ENCODE peak calls at places on chromosomes 1 and 21, in four cellular contexts. One of them, this sample, is unnamed.
A peak's percentile ranks its signal among the peaks of the same experiment; 100 is the strongest.

GRCh38 chr1:39917825-39918224 is 16.1 kb upstream of the MYCL start:
- DNase-seq in sigmoid colon: no peak
- DNase-seq in HCT116: no peak
- DNase-seq in H1: no peak
- DNase-seq in this sample: no peak

GRCh38 chr1:26373281-26373680 is 731 bp upstream of the ZNF683 start:
- DNase-seq in H1: no peak
- DNase-seq in sigmoid colon: no peak
- DNase-seq in HCT116: no peak
- DNase-seq in this sample: no peak

GRCh38 chr1:36231191-36231590 is 6.9 kb downstream of the THRAP3 start:
- DNase-seq in sigmoid colon: no peak
- DNase-seq in H1: no peak
- DNase-seq in HCT116: no peak
- DNase-seq in this sample: no peak

GRCh38 chr1:9257851-9258250 is 23.3 kb downstream of the H6PD start:
- DNase-seq in sigmoid colon: no peak
- DNase-seq in H1: no peak
- DNase-seq in HCT116: no peak
- DNase-seq in this sample: no peak

GRCh38 chr21:44603911-44604310 is 3.5 kb downstream of the KRTAP10-7 start:
- DNase-seq in H1: no peak
- DNase-seq in sigmoid colon: no peak
- DNase-seq in HCT116: no peak
- DNase-seq in this sample: no peak

GRCh38 chr1:212712451-212713303 is 13.0 kb upstream of the BATF3 start:
- DNase-seq in H1: no peak
- DNase-seq in sigmoid colon: no peak
- DNase-seq in HCT116: no peak
- DNase-seq in this sample: no peak

GRCh38 chr1:1215266-1215676 is 1.3 kb upstream of the TNFRSF4 start:
- DNase-seq in sigmoid colon: no peak
- DNase-seq in HCT116: no peak
- DNase-seq in H1: no peak
- DNase-seq in this sample: no peak

GRCh38 chr21:37341254-37341960 is 25.2 kb upstream of the DYRK1A start:
- DNase-seq in sigmoid colon: no peak
- DNase-seq in H1: no peak
- DNase-seq in HCT116: no peak
- DNase-seq in this sample: no peak

GRCh38 chr21:42997053-42997452 is 22.7 kb downstream of the PKNOX1 start:
- DNase-seq in sigmoid colon: peak; percentile 94
- DNase-seq in H1: no peak
- DNase-seq in HCT116: no peak
- DNase-seq in this sample: no peak

GRCh38 chr1:17498214-17498613 is 41.3 kb upstream of the ARHGEF10L start:
- DNase-seq in HCT116: no peak
- DNase-seq in sigmoid colon: no peak
- DNase-seq in H1: no peak
- DNase-seq in this sample: no peak

GRCh38 chr21:28256420-28256831 is 736.3 kb downstream of the LTN1 start:
- DNase-seq in sigmoid colon: no peak
- DNase-seq in H1: no peak
- DNase-seq in HCT116: no peak
- DNase-seq in this sample: no peak

DNA sequence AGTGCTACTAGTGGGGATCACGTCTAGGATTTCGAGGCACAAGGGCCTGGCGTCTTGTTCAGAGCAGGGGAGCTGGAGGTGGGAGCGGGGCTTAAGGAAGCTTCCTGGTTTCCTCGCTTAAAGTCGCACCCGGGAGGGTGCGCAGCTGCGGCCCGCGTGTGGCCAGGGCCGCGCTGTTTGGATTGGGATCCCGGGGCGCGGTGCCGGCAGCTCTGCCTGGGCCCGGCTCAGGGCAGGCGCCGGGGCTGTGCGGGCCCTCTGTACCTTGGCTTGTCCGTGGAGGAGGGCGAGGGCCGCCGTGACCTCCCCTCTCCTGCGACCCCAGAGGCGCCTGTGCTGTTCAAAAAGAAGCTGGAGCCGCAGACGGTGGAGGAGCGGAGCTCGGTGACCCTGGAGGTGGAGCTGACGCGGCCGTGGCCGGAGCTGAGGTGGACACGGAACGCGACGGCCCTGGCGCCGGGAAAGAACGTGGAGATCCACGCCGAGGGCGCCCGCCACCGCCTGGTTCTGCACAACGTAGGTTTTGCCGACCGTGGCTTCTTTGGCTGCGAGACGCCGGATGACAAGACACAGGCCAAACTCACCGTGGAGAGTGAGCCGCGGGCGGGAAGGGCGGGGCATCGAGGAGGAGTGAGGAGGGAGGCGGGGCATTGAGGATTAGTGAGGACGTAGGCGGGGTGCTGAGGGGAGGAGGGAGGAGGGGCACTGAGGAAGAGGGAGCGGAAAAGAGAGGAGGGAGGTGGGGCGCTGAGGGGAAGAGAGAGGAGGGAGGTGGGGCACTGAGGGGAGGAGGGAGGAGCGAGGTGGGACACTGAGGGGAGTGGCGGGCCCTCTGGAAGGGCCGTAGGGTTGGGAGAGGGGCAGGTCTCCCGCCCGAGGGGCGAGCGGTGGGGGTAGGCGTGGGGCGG is 67.8 kb downstream of the OBSCN start:
- DNase-seq in sigmoid colon: peak; percentile 96
- DNase-seq in H1: peak; percentile 91
- DNase-seq in HCT116: peak; percentile 34
- DNase-seq in this sample: peak; percentile 95
- TF ChIP-seq POLR2AphosphoS5 in sigmoid colon: peak; percentile 54
- TF ChIP-seq POLR2AphosphoS5 in H1: no peak
- TF ChIP-seq POLR2AphosphoS5 in HCT116: peak; percentile 45
- TF ChIP-seq POLR2AphosphoS5 in this sample: no peak

GRCh38 chr1:193443886-193444285 is 257.5 kb upstream of the B3GALT2 start:
- DNase-seq in H1: no peak
- DNase-seq in sigmoid colon: no peak
- DNase-seq in HCT116: no peak
- DNase-seq in this sample: no peak

GRCh38 chr1:193451606-193452005 is 265.2 kb upstream of the B3GALT2 start:
- DNase-seq in HCT116: no peak
- DNase-seq in sigmoid colon: no peak
- DNase-seq in H1: no peak
- DNase-seq in this sample: no peak

GRCh38 chr1:193448682-193449461 is 262.5 kb upstream of the B3GALT2 start:
- DNase-seq in sigmoid colon: no peak
- DNase-seq in H1: no peak
- DNase-seq in HCT116: no peak
- DNase-seq in this sample: no peak
- TF ChIP-seq POLR2AphosphoS5 in sigmoid colon: no peak
- TF ChIP-seq POLR2AphosphoS5 in H1: no peak
- TF ChIP-seq POLR2AphosphoS5 in HCT116: no peak
- TF ChIP-seq POLR2AphosphoS5 in this sample: no peak

GRCh38 chr1:117698398-117699160 is 92.7 kb downstream of the TENT5C start:
- DNase-seq in H1: no peak
- DNase-seq in sigmoid colon: no peak
- DNase-seq in HCT116: no peak
- DNase-seq in this sample: no peak
- TF ChIP-seq POLR2AphosphoS5 in H1: no peak
- TF ChIP-seq POLR2AphosphoS5 in sigmoid colon: no peak
- TF ChIP-seq POLR2AphosphoS5 in HCT116: no peak
- TF ChIP-seq POLR2AphosphoS5 in this sample: no peak

GRCh38 chr1:207319207-207319606 is 2.3 kb upstream of the CD55 start:
- DNase-seq in sigmoid colon: no peak
- DNase-seq in HCT116: no peak
- DNase-seq in H1: no peak
- DNase-seq in this sample: no peak

GRCh38 chr1:207323425-207323976 is 2.0 kb downstream of the CD55 start:
- DNase-seq in H1: no peak
- DNase-seq in sigmoid colon: no peak
- DNase-seq in HCT116: no peak
- DNase-seq in this sample: no peak

GRCh38 chr1:207318072-207318619 is 3.3 kb upstream of the CD55 start:
- DNase-seq in H1: no peak
- DNase-seq in HCT116: no peak
- DNase-seq in sigmoid colon: no peak
- DNase-seq in this sample: no peak

GRCh38 chr1:207321045-207321789 is at the start of gene CD55:
- DNase-seq in sigmoid colon: peak; percentile 98
- DNase-seq in H1: peak; percentile 90
- DNase-seq in HCT116: peak; percentile 99
- DNase-seq in this sample: peak; percentile 99

GRCh38 chr1:207321790-207322530 is 482 bp downstream of the CD55 start:
- DNase-seq in H1: no peak
- DNase-seq in HCT116: no peak
- DNase-seq in sigmoid colon: no peak
- DNase-seq in this sample: no peak
- TF ChIP-seq POLR2AphosphoS5 in H1: no peak
- TF ChIP-seq POLR2AphosphoS5 in HCT116: peak; percentile 17
- TF ChIP-seq POLR2AphosphoS5 in sigmoid colon: no peak
- TF ChIP-seq POLR2AphosphoS5 in this sample: no peak

DNA sequence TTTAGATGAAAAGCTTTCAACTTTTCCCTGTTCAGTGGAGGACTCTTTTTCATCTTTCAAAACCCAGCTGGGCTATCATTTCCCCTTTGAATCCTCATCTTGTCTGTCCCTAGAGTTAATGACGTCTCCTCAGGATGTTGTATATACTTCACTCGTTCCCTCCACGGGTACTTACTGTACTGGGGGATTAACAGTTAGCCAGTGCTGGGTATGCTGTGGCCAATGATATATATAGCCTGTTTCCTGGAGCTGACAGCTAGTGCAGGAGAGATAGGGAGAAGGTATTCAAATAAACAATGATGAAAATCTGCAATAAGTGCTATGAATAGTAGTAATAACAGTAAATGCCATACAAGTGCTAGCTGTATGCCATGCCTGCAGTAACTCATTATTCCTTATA is 9.9 kb downstream of the ACOT11 start:
- DNase-seq in H1: no peak
- DNase-seq in sigmoid colon: no peak
- DNase-seq in HCT116: no peak
- DNase-seq in this sample: no peak
- TF ChIP-seq POLR2AphosphoS5 in H1: no peak
- TF ChIP-seq POLR2AphosphoS5 in sigmoid colon: peak; percentile 19
- TF ChIP-seq POLR2AphosphoS5 in HCT116: no peak
- TF ChIP-seq POLR2AphosphoS5 in this sample: no peak

GRCh38 chr1:51175278-51175677 is 60.8 kb upstream of the RNF11 start:
- DNase-seq in sigmoid colon: no peak
- DNase-seq in H1: no peak
- DNase-seq in HCT116: no peak
- DNase-seq in this sample: no peak
- TF ChIP-seq POLR2AphosphoS5 in sigmoid colon: no peak
- TF ChIP-seq POLR2AphosphoS5 in H1: no peak
- TF ChIP-seq POLR2AphosphoS5 in HCT116: no peak
- TF ChIP-seq POLR2AphosphoS5 in this sample: no peak

GRCh38 chr1:234607091-234608025 is 2.6 kb downstream of the IRF2BP2 start:
- DNase-seq in sigmoid colon: peak; percentile 80
- DNase-seq in H1: no peak
- DNase-seq in HCT116: no peak
- DNase-seq in this sample: no peak
- TF ChIP-seq POLR2AphosphoS5 in sigmoid colon: peak; percentile 63
- TF ChIP-seq POLR2AphosphoS5 in H1: no peak
- TF ChIP-seq POLR2AphosphoS5 in HCT116: no peak
- TF ChIP-seq POLR2AphosphoS5 in this sample: peak; percentile 54

DNA sequence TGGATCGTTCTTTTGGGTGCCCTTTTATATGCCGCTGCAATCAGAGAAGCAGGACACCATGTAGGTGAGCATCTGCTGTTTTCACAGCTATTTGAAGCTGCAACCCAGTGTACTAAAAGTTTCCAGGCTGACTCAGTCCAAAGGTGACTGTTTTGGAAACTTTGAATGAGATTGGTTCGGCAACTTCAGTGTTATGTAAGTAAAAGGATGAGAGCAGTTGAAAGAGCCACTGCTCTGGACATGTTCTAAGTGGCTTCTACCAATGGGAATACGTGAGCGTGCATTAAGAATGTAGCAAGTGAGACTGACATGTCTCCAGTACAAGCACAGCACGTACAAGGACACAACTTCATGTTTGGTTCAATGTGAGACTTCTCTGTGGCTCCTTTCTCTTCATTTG is 55.6 kb downstream of the DDR2 start:
- DNase-seq in H1: no peak
- DNase-seq in sigmoid colon: peak; percentile 62
- DNase-seq in HCT116: no peak
- DNase-seq in this sample: no peak
- TF ChIP-seq POLR2AphosphoS5 in H1: no peak
- TF ChIP-seq POLR2AphosphoS5 in sigmoid colon: no peak
- TF ChIP-seq POLR2AphosphoS5 in HCT116: no peak
- TF ChIP-seq POLR2AphosphoS5 in this sample: no peak

GRCh38 chr1:51642739-51643142 is 25.8 kb downstream of the OSBPL9 start:
- DNase-seq in H1: no peak
- DNase-seq in sigmoid colon: peak; percentile 69
- DNase-seq in HCT116: no peak
- DNase-seq in this sample: no peak
- TF ChIP-seq POLR2AphosphoS5 in H1: no peak
- TF ChIP-seq POLR2AphosphoS5 in sigmoid colon: peak; percentile 55
- TF ChIP-seq POLR2AphosphoS5 in HCT116: no peak
- TF ChIP-seq POLR2AphosphoS5 in this sample: no peak

DNA sequence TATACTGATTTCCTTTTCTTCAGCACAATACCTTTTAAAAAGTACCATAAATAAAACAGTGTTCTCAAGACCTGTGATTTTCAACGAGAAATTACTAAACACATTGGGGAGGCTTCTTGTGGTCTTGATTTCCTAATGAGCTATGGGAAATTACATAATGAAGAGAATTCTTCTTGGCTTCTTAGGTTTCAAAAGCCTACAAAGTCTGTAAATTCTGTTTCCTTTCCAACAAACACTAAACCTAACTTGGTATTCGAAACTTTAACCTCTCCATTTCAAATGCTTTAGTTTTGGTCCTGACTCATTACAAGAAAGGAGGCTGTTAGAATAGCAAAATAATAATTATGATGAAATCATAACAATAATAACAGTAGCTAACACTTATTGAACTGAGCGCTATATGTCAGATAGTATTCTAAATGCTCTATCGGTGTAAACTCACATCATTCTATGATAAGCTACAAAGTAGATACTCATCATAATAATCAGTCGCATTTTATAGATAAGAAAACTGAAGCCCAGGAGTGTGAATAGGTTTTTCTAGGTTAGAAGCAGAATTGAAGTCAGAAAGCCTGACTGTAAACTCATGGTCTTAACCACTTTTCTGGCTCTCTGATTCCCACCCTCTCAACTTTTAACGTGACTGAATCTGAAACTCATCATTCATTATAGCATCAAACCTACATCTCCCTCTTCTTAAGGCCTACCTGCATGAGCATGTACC is 486.7 kb downstream of the SMYD3 start:
- DNase-seq in HCT116: no peak
- DNase-seq in sigmoid colon: no peak
- DNase-seq in H1: no peak
- DNase-seq in this sample: no peak
- TF ChIP-seq POLR2AphosphoS5 in HCT116: no peak
- TF ChIP-seq POLR2AphosphoS5 in sigmoid colon: no peak
- TF ChIP-seq POLR2AphosphoS5 in H1: no peak
- TF ChIP-seq POLR2AphosphoS5 in this sample: no peak